ENCODE peak calls at places on chromosome 11, in eight cellular contexts. W, H, L, S, E, J, N and K are unnamed samples.

GRCh38 chr11:84014539-84014938 is 728.4 kb upstream of the CCDC90B start:
- DNase-seq in W (no peak), H (no peak), L (no peak), S (no peak), E (no peak), J (no peak), N (no peak), K (no peak)

GRCh38 chr11:34002420-34002819 is 49.1 kb upstream of the CAPRIN1 start:
- DNase-seq in W (no peak), H (no peak), L (peak; percentile 48), S (no peak), E (no peak), J (no peak), N (no peak), K (no peak)

GRCh38 chr11:134562941-134563471 is 151.0 kb upstream of the B3GAT1 start:
- DNase-seq in W (no peak), H (no peak), L (no peak), S (no peak), E (no peak), J (no peak), N (no peak), K (no peak)

GRCh38 chr11:12312132-12312531 is 65.2 kb upstream of the PARVA start:
- DNase-seq in W (no peak), H (no peak), L (no peak), S (no peak), E (no peak), J (no peak), N (no peak), K (no peak)

GRCh38 chr11:107857550-107858216 is 904 bp downstream of the SLC35F2 start:
- DNase-seq in W (no peak), H (peak; percentile 36), L (no peak), S (no peak), E (no peak), J (no peak), N (no peak), K (no peak)

GRCh38 chr11:67409261-67409666 is 5.4 kb downstream of the TBC1D10C start:
- DNase-seq in W (no peak), H (peak; percentile 89), L (no peak), S (no peak), E (no peak), J (no peak), N (no peak), K (peak; percentile 95)

GRCh38 chr11:44993971-44994705 is 43.5 kb upstream of the TP53I11 start:
- DNase-seq in W (no peak), H (no peak), L (no peak), S (no peak), E (no peak), J (no peak), N (no peak), K (no peak)

GRCh38 chr11:45110562-45110961 is 35.9 kb upstream of the PRDM11 start:
- DNase-seq in W (peak; percentile 87), H (peak; percentile 69), L (peak; percentile 82), S (peak; percentile 85), E (peak; percentile 89), J (peak; percentile 64), N (peak; percentile 76), K (peak; percentile 74)

GRCh38 chr11:57490456-57491248 is 24.9 kb downstream of the SLC43A1 start:
- DNase-seq in W (no peak), H (no peak), L (peak; percentile 23), S (no peak), E (no peak), J (no peak), N (no peak), K (no peak)

GRCh38 chr11:12554122-12554521 is 120.1 kb upstream of the TEAD1 start:
- DNase-seq in W (no peak), H (no peak), L (no peak), S (no peak), E (no peak), J (no peak), N (no peak), K (no peak)

GRCh38 chr11:128607819-128608218 is 20.5 kb upstream of the ETS1 start:
- DNase-seq in W (no peak), H (no peak), L (peak; percentile 19), S (peak; percentile 27), E (no peak), J (no peak), N (no peak), K (no peak)

GRCh38 chr11:67634366-67635230 is 4.9 kb upstream of the NUDT8 start:
- DNase-seq in W (no peak), H (no peak), L (no peak), S (peak; percentile 8), E (no peak), J (no peak), N (no peak), K (no peak)

GRCh38 chr11:75263944-75264349 is 23.4 kb downstream of the TPBGL start:
- DNase-seq in W (peak; percentile 1), H (no peak), L (peak; percentile 38), S (no peak), E (no peak), J (no peak), N (no peak), K (peak; percentile 26)

GRCh38 chr11:27696961-27697360 is 3.3 kb downstream of the BDNF start:
- DNase-seq in W (no peak), H (no peak), L (no peak), S (no peak), E (no peak), J (no peak), N (no peak), K (no peak)

GRCh38 chr11:129237456-129237855 is 45.3 kb upstream of the ARHGAP32 start:
- DNase-seq in W (no peak), H (no peak), L (no peak), S (no peak), E (no peak), J (no peak), N (no peak), K (no peak)

DNA sequence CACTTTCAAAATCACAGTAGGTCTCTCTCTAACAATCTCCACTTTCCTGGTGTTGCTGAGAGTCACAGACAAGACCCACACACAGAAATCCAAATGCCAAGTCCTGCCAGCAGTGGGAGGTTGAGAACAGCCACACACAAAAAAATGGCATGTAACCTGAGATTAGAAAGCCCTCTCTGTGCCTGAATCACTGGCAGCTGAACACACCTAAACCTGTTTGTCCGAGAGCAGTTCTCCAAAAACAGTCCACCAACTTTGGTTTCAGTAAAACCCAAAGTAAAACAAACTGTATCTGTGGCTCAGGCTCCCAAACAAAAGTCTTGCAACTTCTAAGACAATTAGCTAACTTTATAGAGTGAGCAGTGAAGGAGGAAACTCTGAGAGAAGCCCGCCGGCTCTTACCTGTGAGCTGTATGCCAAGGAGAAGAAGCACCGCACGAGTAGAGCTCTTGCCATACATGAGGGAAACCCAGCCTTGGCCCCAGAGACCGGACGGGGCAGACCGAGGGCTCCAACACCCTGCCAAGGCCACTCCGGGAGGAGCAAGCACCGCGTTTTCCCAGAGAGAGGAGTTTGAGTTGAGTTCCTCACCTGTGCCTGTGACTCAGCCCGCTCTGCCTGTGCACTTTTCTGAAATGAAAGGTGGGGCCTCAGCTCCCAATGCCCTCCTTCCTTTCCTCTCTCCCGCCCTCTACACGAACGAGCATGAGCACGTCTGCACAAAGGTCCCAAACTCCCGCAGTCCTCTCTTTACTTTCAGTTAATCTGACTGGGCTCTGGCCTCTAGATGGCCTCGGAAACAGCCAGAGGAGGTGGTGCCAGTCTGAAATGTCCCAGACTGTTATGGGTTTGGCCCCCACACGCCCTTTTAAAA is at the start of gene MPZL2:
- DNase-seq in W (peak; percentile 63), H (peak; percentile 69), L (peak; percentile 95), S (peak; percentile 83), E (peak; percentile 76), J (peak; percentile 65), N (no peak), K (no peak)
- TF ChIP-seq EZH2phosphoT487 in W (no peak), H (no peak), L (no peak), S (no peak), E (no peak), J (no peak), N (no peak), K (no peak)

DNA sequence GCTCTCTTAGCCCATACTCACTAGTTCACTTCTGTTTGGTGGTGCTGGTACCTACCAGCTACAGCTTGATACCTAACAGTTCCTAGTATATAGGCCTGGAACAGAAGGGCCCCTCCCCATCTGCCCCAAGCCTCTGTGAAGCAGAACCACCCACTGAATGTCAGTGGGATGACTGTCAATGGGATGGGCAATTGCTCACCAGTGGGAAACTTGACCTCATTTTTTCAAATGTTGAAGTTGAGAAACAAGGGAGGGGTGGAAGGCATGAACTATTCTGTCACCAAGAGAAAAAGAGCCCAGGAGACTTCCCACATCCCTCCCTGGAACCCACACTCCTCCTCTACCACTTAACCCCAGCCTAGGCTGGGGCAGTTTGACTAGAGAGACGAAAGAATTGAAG is at the start of gene NLRP10:
- DNase-seq in W (no peak), H (no peak), L (peak; percentile 85), S (no peak), E (no peak), J (no peak), N (no peak), K (no peak)
- H2AFZ ChIP-seq in W (peak within 1 kb of the TSS; percentile 2), H (no peak within 1 kb of the TSS), L (peak within 1 kb of the TSS; percentile 11), S (no peak within 1 kb of the TSS), E (no peak within 1 kb of the TSS), J (no peak within 1 kb of the TSS), N (peak within 1 kb of the TSS; percentile 79), K (peak within 1 kb of the TSS; percentile 79)

DNA sequence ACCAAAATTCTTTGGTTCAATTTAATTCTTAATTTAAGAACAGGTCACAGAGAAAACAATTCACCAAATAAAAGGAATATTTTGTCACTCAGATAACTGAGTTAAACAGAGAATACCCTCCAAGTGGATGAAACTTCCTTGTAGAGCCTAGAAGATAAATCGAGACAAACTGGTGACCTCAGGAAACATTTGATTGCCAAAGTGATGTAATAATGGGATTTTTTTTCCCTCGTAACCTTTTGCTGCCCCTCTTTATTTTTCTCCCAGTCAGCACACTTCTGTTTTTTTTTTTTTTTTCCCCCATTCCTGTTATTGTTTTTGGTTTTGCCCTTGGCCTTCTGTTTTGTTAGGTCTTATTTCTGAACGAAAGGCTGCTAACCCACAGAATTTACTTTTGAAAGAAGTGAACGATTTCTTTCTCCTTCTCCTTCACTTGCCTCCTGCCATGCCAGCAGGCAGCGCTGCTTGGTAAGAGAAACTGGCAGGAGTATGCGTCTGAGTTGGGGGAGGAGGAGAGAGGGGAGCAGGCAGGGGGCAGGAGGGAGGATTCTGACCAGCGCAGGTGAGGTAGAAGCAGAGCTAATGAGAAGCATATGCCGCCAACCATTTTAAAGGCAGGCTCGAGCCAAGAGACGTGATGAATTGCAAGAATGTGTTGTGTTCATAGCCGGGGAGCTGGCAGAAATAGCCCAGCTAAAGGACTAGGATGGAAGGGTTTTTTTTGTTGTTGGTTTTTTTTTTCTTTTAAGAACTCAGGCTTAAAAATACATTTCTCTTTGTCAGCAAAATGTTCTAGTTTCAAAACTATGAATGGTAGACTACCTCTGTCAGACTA is 121.9 kb upstream of the MTMR2 start:
- DNase-seq in W (peak; percentile 55), H (peak; percentile 73), L (no peak), S (peak; percentile 74), E (peak; percentile 86), J (no peak), N (peak; percentile 24), K (no peak)
- TF ChIP-seq CTCF in W (peak; percentile 48), H (peak; percentile 68), L (no peak), S (peak; percentile 48), E (peak; percentile 86), J (no peak), N (peak; percentile 50), K (no peak)

DNA sequence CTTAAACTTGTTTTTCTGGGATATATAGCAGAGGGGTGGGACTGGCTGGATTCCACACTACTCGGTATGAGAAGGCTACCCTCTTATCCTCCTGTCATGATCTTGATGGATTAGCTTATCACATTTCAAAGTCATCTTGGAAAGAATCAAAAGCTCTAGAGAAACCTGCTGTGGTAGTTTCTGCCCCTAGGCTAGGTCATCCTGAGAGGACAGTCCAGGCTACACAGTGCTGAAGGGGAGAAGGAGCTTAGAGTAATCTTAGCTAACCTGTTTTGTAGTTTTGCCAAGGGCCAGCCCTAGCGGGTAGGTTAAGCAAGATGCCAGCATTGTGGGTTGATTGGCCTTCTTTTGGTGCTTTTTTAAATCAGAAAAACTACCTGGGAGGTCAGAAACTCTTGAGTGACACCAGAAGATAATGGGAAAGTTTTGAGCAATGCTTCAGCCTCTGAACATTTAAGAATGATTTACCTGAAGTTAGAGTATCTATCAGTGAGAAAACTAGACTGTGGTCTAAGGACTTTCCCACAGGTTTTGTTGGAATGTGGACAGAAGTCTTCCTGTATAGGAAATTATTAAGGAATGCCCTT is 21.3 kb downstream of the PIWIL4 start:
- DNase-seq in W (no peak), H (no peak), L (no peak), S (peak; percentile 13), E (no peak), J (no peak), N (no peak), K (no peak)
- TF ChIP-seq EZH2phosphoT487 in W (no peak), H (no peak), L (no peak), S (no peak), E (no peak), J (no peak), N (no peak), K (no peak)